ENCODE peak calls at places on chromosomes 3 and 15, in six cellular contexts. One of them, this sample, is unnamed.
A peak's percentile ranks its signal among the peaks of the same experiment; 100 is the strongest.

GRCh38 chr3:120928991-120929390 is 21.0 kb downstream of the STXBP5L start:
- DNase-seq in EL: no peak
- DNase-seq in NCI-H1417: no peak
- DNase-seq in SJSA1: no peak
- DNase-seq in spleen: no peak
- DNase-seq in nucleus accumbens: no peak
- DNase-seq in this sample: no peak

GRCh38 chr3:43206632-43207031 is 79.7 kb upstream of the SNRK start:
- DNase-seq in EL: no peak
- DNase-seq in NCI-H1417: no peak
- DNase-seq in SJSA1: no peak
- DNase-seq in spleen: no peak
- DNase-seq in nucleus accumbens: no peak
- DNase-seq in this sample: no peak

GRCh38 chr15:65421360-65422215 is 1.2 kb downstream of the IGDCC4 start:
- DNase-seq in EL: peak; percentile 57
- DNase-seq in NCI-H1417: no peak
- DNase-seq in SJSA1: no peak
- DNase-seq in spleen: no peak
- DNase-seq in nucleus accumbens: peak; percentile 26
- DNase-seq in this sample: peak; percentile 49

GRCh38 chr3:194985031-194985578 is 285.9 kb downstream of the XXYLT1 start:
- DNase-seq in EL: peak; percentile 50
- DNase-seq in NCI-H1417: no peak
- DNase-seq in SJSA1: no peak
- DNase-seq in spleen: peak; percentile 84
- DNase-seq in nucleus accumbens: no peak
- DNase-seq in this sample: peak; percentile 17

GRCh38 chr3:102144063-102144462 is 290.8 kb upstream of the ZPLD1 start:
- DNase-seq in EL: no peak
- DNase-seq in NCI-H1417: no peak
- DNase-seq in SJSA1: no peak
- DNase-seq in spleen: no peak
- DNase-seq in nucleus accumbens: no peak
- DNase-seq in this sample: no peak

GRCh38 chr3:124429129-124429815 is 301.0 kb upstream of the UMPS start:
- DNase-seq in EL: peak; percentile 90
- DNase-seq in NCI-H1417: peak; percentile 4
- DNase-seq in SJSA1: no peak
- DNase-seq in spleen: no peak
- DNase-seq in nucleus accumbens: no peak
- DNase-seq in this sample: no peak

GRCh38 chr3:170419301-170420087 is 826 bp downstream of the CLDN11 start:
- DNase-seq in EL: peak; percentile 17
- DNase-seq in NCI-H1417: no peak
- DNase-seq in SJSA1: no peak
- DNase-seq in spleen: peak; percentile 72
- DNase-seq in nucleus accumbens: peak; percentile 43
- DNase-seq in this sample: peak; percentile 69

GRCh38 chr3:142785996-142786395 is 62.2 kb downstream of the TRPC1 start:
- DNase-seq in EL: no peak
- DNase-seq in NCI-H1417: no peak
- DNase-seq in SJSA1: no peak
- DNase-seq in spleen: no peak
- DNase-seq in nucleus accumbens: no peak
- DNase-seq in this sample: no peak

GRCh38 chr15:61983087-61983486 is 77.2 kb downstream of the VPS13C start:
- DNase-seq in EL: no peak
- DNase-seq in NCI-H1417: no peak
- DNase-seq in SJSA1: no peak
- DNase-seq in spleen: no peak
- DNase-seq in nucleus accumbens: no peak
- DNase-seq in this sample: no peak

GRCh38 chr3:73827658-73828313 is 203.0 kb upstream of the PDZRN3 start:
- DNase-seq in EL: no peak
- DNase-seq in NCI-H1417: no peak
- DNase-seq in SJSA1: no peak
- DNase-seq in spleen: no peak
- DNase-seq in nucleus accumbens: no peak
- DNase-seq in this sample: no peak

GRCh38 chr15:80416702-80417101 is 12.5 kb downstream of the ARNT2 start:
- DNase-seq in EL: no peak
- DNase-seq in NCI-H1417: no peak
- DNase-seq in SJSA1: no peak
- DNase-seq in spleen: no peak
- DNase-seq in nucleus accumbens: no peak
- DNase-seq in this sample: no peak

GRCh38 chr3:83321891-83322290 is 1560.4 kb upstream of the GBE1 start:
- DNase-seq in EL: no peak
- DNase-seq in NCI-H1417: no peak
- DNase-seq in SJSA1: no peak
- DNase-seq in spleen: no peak
- DNase-seq in nucleus accumbens: no peak
- DNase-seq in this sample: no peak

GRCh38 chr3:127108796-127109195 is 84.1 kb upstream of the PRR23E start:
- DNase-seq in EL: no peak
- DNase-seq in NCI-H1417: no peak
- DNase-seq in SJSA1: no peak
- DNase-seq in spleen: no peak
- DNase-seq in nucleus accumbens: no peak
- DNase-seq in this sample: no peak

GRCh38 chr3:43155464-43156121 is 49.7 kb upstream of the POMGNT2 start:
- DNase-seq in EL: peak; percentile 84
- DNase-seq in NCI-H1417: no peak
- DNase-seq in SJSA1: no peak
- DNase-seq in spleen: no peak
- DNase-seq in nucleus accumbens: no peak
- DNase-seq in this sample: peak; percentile 30

GRCh38 chr15:33104276-33104675 is 90.2 kb downstream of the FMN1 start:
- DNase-seq in EL: peak; percentile 87
- DNase-seq in NCI-H1417: no peak
- DNase-seq in SJSA1: no peak
- DNase-seq in spleen: no peak
- DNase-seq in nucleus accumbens: no peak
- DNase-seq in this sample: no peak

GRCh38 chr3:113148307-113148703 is 63.1 kb upstream of the BOC start:
- DNase-seq in EL: no peak
- DNase-seq in NCI-H1417: no peak
- DNase-seq in SJSA1: no peak
- DNase-seq in spleen: no peak
- DNase-seq in nucleus accumbens: no peak
- DNase-seq in this sample: no peak

GRCh38 chr15:73919706-73920105 is 6.6 kb upstream of the LOXL1 start:
- DNase-seq in EL: no peak
- DNase-seq in NCI-H1417: no peak
- DNase-seq in SJSA1: no peak
- DNase-seq in spleen: peak; percentile 69
- DNase-seq in nucleus accumbens: no peak
- DNase-seq in this sample: no peak

GRCh38 chr15:53354905-53355304 is 404.6 kb downstream of the WDR72 start:
- DNase-seq in EL: no peak
- DNase-seq in NCI-H1417: no peak
- DNase-seq in SJSA1: no peak
- DNase-seq in spleen: no peak
- DNase-seq in nucleus accumbens: no peak
- DNase-seq in this sample: no peak

GRCh38 chr3:77096966-77097890 is 57.3 kb downstream of the ROBO2 start:
- DNase-seq in EL: no peak
- DNase-seq in NCI-H1417: no peak
- DNase-seq in SJSA1: no peak
- DNase-seq in spleen: no peak
- DNase-seq in nucleus accumbens: no peak
- DNase-seq in this sample: no peak

GRCh38 chr3:56467108-56467507 is 1.2 kb downstream of the ERC2 start:
- DNase-seq in EL: peak; percentile 61
- DNase-seq in NCI-H1417: peak; percentile 87
- DNase-seq in SJSA1: no peak
- DNase-seq in spleen: no peak
- DNase-seq in nucleus accumbens: peak; percentile 80
- DNase-seq in this sample: peak; percentile 70

GRCh38 chr3:100149130-100149529 is 34.8 kb upstream of the FILIP1L start:
- DNase-seq in EL: no peak
- DNase-seq in NCI-H1417: no peak
- DNase-seq in SJSA1: no peak
- DNase-seq in spleen: no peak
- DNase-seq in nucleus accumbens: no peak
- DNase-seq in this sample: no peak

GRCh38 chr15:53716909-53717878 is 42.3 kb downstream of the WDR72 start:
- DNase-seq in EL: no peak
- DNase-seq in NCI-H1417: peak; percentile 37
- DNase-seq in SJSA1: no peak
- DNase-seq in spleen: no peak
- DNase-seq in nucleus accumbens: no peak
- DNase-seq in this sample: peak; percentile 24

GRCh38 chr3:98893740-98894139 is 7.8 kb downstream of the DCBLD2 start:
- DNase-seq in EL: peak; percentile 63
- DNase-seq in NCI-H1417: no peak
- DNase-seq in SJSA1: no peak
- DNase-seq in spleen: no peak
- DNase-seq in nucleus accumbens: no peak
- DNase-seq in this sample: no peak

GRCh38 chr3:127457094-127457475 is 133.4 kb downstream of the TPRA1 start:
- DNase-seq in EL: peak; percentile 74
- DNase-seq in NCI-H1417: no peak
- DNase-seq in SJSA1: no peak
- DNase-seq in spleen: peak; percentile 71
- DNase-seq in nucleus accumbens: no peak
- DNase-seq in this sample: no peak

GRCh38 chr3:45677045-45677436 is 12.2 kb upstream of the SACM1L start:
- DNase-seq in EL: peak; percentile 75
- DNase-seq in NCI-H1417: no peak
- DNase-seq in SJSA1: no peak
- DNase-seq in spleen: peak; percentile 90
- DNase-seq in nucleus accumbens: no peak
- DNase-seq in this sample: no peak

GRCh38 chr3:64029287-64029686 is 6.0 kb upstream of the PSMD6 start:
- DNase-seq in EL: no peak
- DNase-seq in NCI-H1417: no peak
- DNase-seq in SJSA1: no peak
- DNase-seq in spleen: no peak
- DNase-seq in nucleus accumbens: no peak
- DNase-seq in this sample: no peak

GRCh38 chr15:62643571-62643970 is 399.0 kb upstream of the TPM1 start:
- DNase-seq in EL: no peak
- DNase-seq in NCI-H1417: no peak
- DNase-seq in SJSA1: no peak
- DNase-seq in spleen: no peak
- DNase-seq in nucleus accumbens: no peak
- DNase-seq in this sample: no peak

GRCh38 chr15:95304116-95304873 is 1026.2 kb upstream of the NR2F2 start:
- DNase-seq in EL: peak; percentile 32
- DNase-seq in NCI-H1417: no peak
- DNase-seq in SJSA1: peak; percentile 56
- DNase-seq in spleen: no peak
- DNase-seq in nucleus accumbens: no peak
- DNase-seq in this sample: no peak

GRCh38 chr3:156472150-156472549 is 82.8 kb downstream of the SSR3 start:
- DNase-seq in EL: no peak
- DNase-seq in NCI-H1417: no peak
- DNase-seq in SJSA1: no peak
- DNase-seq in spleen: no peak
- DNase-seq in nucleus accumbens: no peak
- DNase-seq in this sample: no peak

GRCh38 chr15:25787855-25788521 is 75.1 kb downstream of the ATP10A start:
- DNase-seq in EL: peak; percentile 58
- DNase-seq in NCI-H1417: no peak
- DNase-seq in SJSA1: peak; percentile 69
- DNase-seq in spleen: peak; percentile 59
- DNase-seq in nucleus accumbens: no peak
- DNase-seq in this sample: no peak

GRCh38 chr3:149610351-149611105 is 47.3 kb downstream of the WWTR1 start:
- DNase-seq in EL: no peak
- DNase-seq in NCI-H1417: no peak
- DNase-seq in SJSA1: no peak
- DNase-seq in spleen: no peak
- DNase-seq in nucleus accumbens: peak; percentile 22
- DNase-seq in this sample: peak; percentile 47

GRCh38 chr15:62818691-62819090 is 223.9 kb upstream of the TPM1 start:
- DNase-seq in EL: no peak
- DNase-seq in NCI-H1417: no peak
- DNase-seq in SJSA1: no peak
- DNase-seq in spleen: no peak
- DNase-seq in nucleus accumbens: no peak
- DNase-seq in this sample: no peak

GRCh38 chr15:31607656-31608055 is 281.0 kb downstream of the KLF13 start:
- DNase-seq in EL: no peak
- DNase-seq in NCI-H1417: no peak
- DNase-seq in SJSA1: no peak
- DNase-seq in spleen: no peak
- DNase-seq in nucleus accumbens: no peak
- DNase-seq in this sample: no peak

GRCh38 chr3:25513642-25514266 is 85.7 kb downstream of the RARB start:
- DNase-seq in EL: no peak
- DNase-seq in NCI-H1417: peak; percentile 42
- DNase-seq in SJSA1: no peak
- DNase-seq in spleen: no peak
- DNase-seq in nucleus accumbens: no peak
- DNase-seq in this sample: no peak

GRCh38 chr15:66251790-66252355 is 1.7 kb downstream of the MEGF11 start:
- DNase-seq in EL: peak; percentile 12
- DNase-seq in NCI-H1417: no peak
- DNase-seq in SJSA1: no peak
- DNase-seq in spleen: no peak
- DNase-seq in nucleus accumbens: no peak
- DNase-seq in this sample: no peak

This sample was measured in midbrain.